ENCODE peak calls at places on chromosomes 4 and X, in eight cellular contexts. One of them, this sample, is unnamed.

GRCh38 chr4:84051728-84052127 is 447.4 kb downstream of the NKX6-1 start:
- DNase-seq in fibroblast of lung: no peak
- DNase-seq in CD8-positive, alpha-beta T cell: no peak
- DNase-seq in neural progenitor cell: peak
- DNase-seq in fibroblast of the aortic adventitia: no peak
- DNase-seq in cardiac muscle cell: no peak
- DNase-seq in transverse colon: no peak
- DNase-seq in retinal pigment epithelial cell: no peak
- DNase-seq in this sample: no peak

GRCh38 chr4:144584428-144584827 is 61.5 kb upstream of the HHIP start:
- DNase-seq in cardiac muscle cell: no peak
- DNase-seq in fibroblast of the aortic adventitia: no peak
- DNase-seq in transverse colon: no peak
- DNase-seq in CD8-positive, alpha-beta T cell: no peak
- DNase-seq in fibroblast of lung: no peak
- DNase-seq in neural progenitor cell: no peak
- DNase-seq in retinal pigment epithelial cell: no peak
- DNase-seq in this sample: no peak

GRCh38 chrX:71615954-71616353 is 2.4 kb downstream of the CXCR3 start:
- DNase-seq in CD8-positive, alpha-beta T cell: no peak
- DNase-seq in fibroblast of lung: no peak
- DNase-seq in retinal pigment epithelial cell: no peak
- DNase-seq in cardiac muscle cell: no peak
- DNase-seq in neural progenitor cell: no peak
- DNase-seq in transverse colon: no peak
- DNase-seq in fibroblast of the aortic adventitia: no peak
- DNase-seq in this sample: no peak

GRCh38 chr4:65580551-65580950 is 89.7 kb downstream of the EPHA5 start:
- DNase-seq in fibroblast of lung: peak
- DNase-seq in retinal pigment epithelial cell: no peak
- DNase-seq in cardiac muscle cell: no peak
- DNase-seq in CD8-positive, alpha-beta T cell: no peak
- DNase-seq in fibroblast of the aortic adventitia: peak
- DNase-seq in neural progenitor cell: peak
- DNase-seq in transverse colon: no peak
- DNase-seq in this sample: no peak

GRCh38 chr4:19514276-19515070 is 737.2 kb upstream of the SLIT2 start:
- DNase-seq in retinal pigment epithelial cell: no peak
- DNase-seq in neural progenitor cell: no peak
- DNase-seq in CD8-positive, alpha-beta T cell: no peak
- DNase-seq in transverse colon: no peak
- DNase-seq in fibroblast of lung: no peak
- DNase-seq in cardiac muscle cell: no peak
- DNase-seq in fibroblast of the aortic adventitia: peak
- DNase-seq in this sample: peak

GRCh38 chrX:120671963-120672362 is 42.1 kb upstream of the C1GALT1C1 start:
- DNase-seq in retinal pigment epithelial cell: no peak
- DNase-seq in transverse colon: no peak
- DNase-seq in fibroblast of the aortic adventitia: peak
- DNase-seq in cardiac muscle cell: no peak
- DNase-seq in fibroblast of lung: peak
- DNase-seq in CD8-positive, alpha-beta T cell: no peak
- DNase-seq in neural progenitor cell: no peak
- DNase-seq in this sample: no peak

GRCh38 chr4:156790866-156791265 is 180.7 kb downstream of the PDGFC start:
- DNase-seq in neural progenitor cell: peak
- DNase-seq in cardiac muscle cell: peak
- DNase-seq in fibroblast of the aortic adventitia: peak
- DNase-seq in retinal pigment epithelial cell: peak
- DNase-seq in fibroblast of lung: peak
- DNase-seq in transverse colon: no peak
- DNase-seq in CD8-positive, alpha-beta T cell: no peak
- DNase-seq in this sample: peak

GRCh38 chr4:87012265-87012953 is 77.6 kb downstream of the AFF1 start:
- DNase-seq in transverse colon: no peak
- DNase-seq in neural progenitor cell: no peak
- DNase-seq in retinal pigment epithelial cell: no peak
- DNase-seq in fibroblast of lung: no peak
- DNase-seq in cardiac muscle cell: no peak
- DNase-seq in CD8-positive, alpha-beta T cell: no peak
- DNase-seq in fibroblast of the aortic adventitia: peak
- DNase-seq in this sample: no peak

GRCh38 chrX:15749642-15750610 is 11.9 kb downstream of the CA5B start:
- DNase-seq in fibroblast of lung: peak
- DNase-seq in neural progenitor cell: no peak
- DNase-seq in fibroblast of the aortic adventitia: peak
- DNase-seq in CD8-positive, alpha-beta T cell: no peak
- DNase-seq in cardiac muscle cell: no peak
- DNase-seq in transverse colon: peak
- DNase-seq in retinal pigment epithelial cell: no peak
- DNase-seq in this sample: peak

GRCh38 chrX:30941898-30942297 is 52.8 kb upstream of the TAB3 start:
- DNase-seq in CD8-positive, alpha-beta T cell: no peak
- DNase-seq in cardiac muscle cell: no peak
- DNase-seq in transverse colon: no peak
- DNase-seq in neural progenitor cell: no peak
- DNase-seq in fibroblast of the aortic adventitia: no peak
- DNase-seq in fibroblast of lung: no peak
- DNase-seq in retinal pigment epithelial cell: no peak
- DNase-seq in this sample: no peak

GRCh38 chr4:10977534-10977933 is 293.0 kb upstream of the CLNK start:
- DNase-seq in retinal pigment epithelial cell: no peak
- DNase-seq in neural progenitor cell: no peak
- DNase-seq in fibroblast of the aortic adventitia: no peak
- DNase-seq in fibroblast of lung: no peak
- DNase-seq in cardiac muscle cell: no peak
- DNase-seq in CD8-positive, alpha-beta T cell: no peak
- DNase-seq in transverse colon: no peak
- DNase-seq in this sample: no peak

GRCh38 chrX:106484233-106484632 is 127.5 kb upstream of the RADX start:
- DNase-seq in transverse colon: no peak
- DNase-seq in CD8-positive, alpha-beta T cell: no peak
- DNase-seq in retinal pigment epithelial cell: no peak
- DNase-seq in fibroblast of lung: no peak
- DNase-seq in neural progenitor cell: no peak
- DNase-seq in cardiac muscle cell: no peak
- DNase-seq in fibroblast of the aortic adventitia: no peak
- DNase-seq in this sample: no peak

GRCh38 chrX:122475306-122475705 is 708.8 kb upstream of the GRIA3 start:
- DNase-seq in cardiac muscle cell: no peak
- DNase-seq in fibroblast of the aortic adventitia: no peak
- DNase-seq in CD8-positive, alpha-beta T cell: no peak
- DNase-seq in retinal pigment epithelial cell: no peak
- DNase-seq in transverse colon: no peak
- DNase-seq in neural progenitor cell: no peak
- DNase-seq in fibroblast of lung: peak
- DNase-seq in this sample: no peak

GRCh38 chrX:6498324-6498723 is 36.6 kb downstream of the VCX3A start:
- DNase-seq in transverse colon: no peak
- DNase-seq in fibroblast of lung: no peak
- DNase-seq in CD8-positive, alpha-beta T cell: no peak
- DNase-seq in retinal pigment epithelial cell: no peak
- DNase-seq in cardiac muscle cell: no peak
- DNase-seq in neural progenitor cell: no peak
- DNase-seq in fibroblast of the aortic adventitia: no peak
- DNase-seq in this sample: no peak

GRCh38 chrX:129833153-129834004 is 10.3 kb downstream of the ZDHHC9 start:
- DNase-seq in retinal pigment epithelial cell: no peak
- DNase-seq in transverse colon: no peak
- DNase-seq in cardiac muscle cell: no peak
- DNase-seq in fibroblast of lung: peak
- DNase-seq in CD8-positive, alpha-beta T cell: no peak
- DNase-seq in fibroblast of the aortic adventitia: peak
- DNase-seq in neural progenitor cell: no peak
- DNase-seq in this sample: peak

GRCh38 chr4:141410839-141411238 is 190.1 kb downstream of the ZNF330 start:
- DNase-seq in fibroblast of lung: peak
- DNase-seq in neural progenitor cell: no peak
- DNase-seq in transverse colon: no peak
- DNase-seq in retinal pigment epithelial cell: no peak
- DNase-seq in CD8-positive, alpha-beta T cell: no peak
- DNase-seq in fibroblast of the aortic adventitia: peak
- DNase-seq in cardiac muscle cell: no peak
- DNase-seq in this sample: peak

GRCh38 chr4:141403782-141404181 is 183.1 kb downstream of the ZNF330 start:
- DNase-seq in fibroblast of lung: no peak
- DNase-seq in neural progenitor cell: no peak
- DNase-seq in cardiac muscle cell: no peak
- DNase-seq in fibroblast of the aortic adventitia: no peak
- DNase-seq in CD8-positive, alpha-beta T cell: no peak
- DNase-seq in transverse colon: no peak
- DNase-seq in retinal pigment epithelial cell: no peak
- DNase-seq in this sample: no peak

GRCh38 chr4:141402696-141403095 is 182.0 kb downstream of the ZNF330 start:
- DNase-seq in CD8-positive, alpha-beta T cell: no peak
- DNase-seq in fibroblast of the aortic adventitia: no peak
- DNase-seq in fibroblast of lung: no peak
- DNase-seq in cardiac muscle cell: no peak
- DNase-seq in retinal pigment epithelial cell: no peak
- DNase-seq in transverse colon: no peak
- DNase-seq in neural progenitor cell: no peak
- DNase-seq in this sample: no peak

GRCh38 chr4:141409556-141409955 is 188.9 kb downstream of the ZNF330 start:
- DNase-seq in fibroblast of lung: no peak
- DNase-seq in CD8-positive, alpha-beta T cell: no peak
- DNase-seq in neural progenitor cell: no peak
- DNase-seq in retinal pigment epithelial cell: no peak
- DNase-seq in cardiac muscle cell: no peak
- DNase-seq in transverse colon: no peak
- DNase-seq in fibroblast of the aortic adventitia: no peak
- DNase-seq in this sample: no peak

GRCh38 chr4:141406237-141406636 is 185.5 kb downstream of the ZNF330 start:
- DNase-seq in transverse colon: no peak
- DNase-seq in retinal pigment epithelial cell: no peak
- DNase-seq in neural progenitor cell: no peak
- DNase-seq in CD8-positive, alpha-beta T cell: no peak
- DNase-seq in cardiac muscle cell: no peak
- DNase-seq in fibroblast of lung: no peak
- DNase-seq in fibroblast of the aortic adventitia: peak
- DNase-seq in this sample: no peak
- H3K4me3 ChIP-seq in transverse colon: no peak
- H3K4me3 ChIP-seq in retinal pigment epithelial cell: no peak
- H3K4me3 ChIP-seq in neural progenitor cell: no peak
- H3K4me3 ChIP-seq in CD8-positive, alpha-beta T cell: no peak
- H3K4me3 ChIP-seq in cardiac muscle cell: no peak
- H3K4me3 ChIP-seq in fibroblast of lung: no peak
- H3K4me3 ChIP-seq in fibroblast of the aortic adventitia: no peak
- H3K4me3 ChIP-seq in this sample: no peak

GRCh38 chr4:89838005-89838404 is 1.0 kb upstream of the SNCA start:
- DNase-seq in CD8-positive, alpha-beta T cell: no peak
- DNase-seq in transverse colon: no peak
- DNase-seq in retinal pigment epithelial cell: no peak
- DNase-seq in fibroblast of the aortic adventitia: no peak
- DNase-seq in fibroblast of lung: peak
- DNase-seq in neural progenitor cell: peak
- DNase-seq in cardiac muscle cell: peak
- DNase-seq in this sample: peak

GRCh38 chr4:89837385-89837995 is 529 bp upstream of the SNCA start:
- DNase-seq in transverse colon: no peak
- DNase-seq in retinal pigment epithelial cell: no peak
- DNase-seq in cardiac muscle cell: peak
- DNase-seq in fibroblast of lung: peak
- DNase-seq in neural progenitor cell: peak
- DNase-seq in fibroblast of the aortic adventitia: no peak
- DNase-seq in CD8-positive, alpha-beta T cell: no peak
- DNase-seq in this sample: peak

GRCh38 chr4:89836031-89836777 is 757 bp downstream of the SNCA start:
- DNase-seq in CD8-positive, alpha-beta T cell: no peak
- DNase-seq in transverse colon: no peak
- DNase-seq in fibroblast of lung: no peak
- DNase-seq in neural progenitor cell: peak
- DNase-seq in retinal pigment epithelial cell: no peak
- DNase-seq in fibroblast of the aortic adventitia: no peak
- DNase-seq in cardiac muscle cell: peak
- DNase-seq in this sample: no peak

GRCh38 chr4:89835413-89835812 is 1.5 kb downstream of the SNCA start:
- DNase-seq in fibroblast of lung: no peak
- DNase-seq in neural progenitor cell: no peak
- DNase-seq in transverse colon: no peak
- DNase-seq in retinal pigment epithelial cell: no peak
- DNase-seq in cardiac muscle cell: no peak
- DNase-seq in fibroblast of the aortic adventitia: no peak
- DNase-seq in CD8-positive, alpha-beta T cell: no peak
- DNase-seq in this sample: no peak

GRCh38 chr4:89836897-89837384 is at the start of gene SNCA:
- DNase-seq in transverse colon: peak
- DNase-seq in neural progenitor cell: peak
- DNase-seq in fibroblast of lung: peak
- DNase-seq in cardiac muscle cell: peak
- DNase-seq in retinal pigment epithelial cell: peak
- DNase-seq in fibroblast of the aortic adventitia: no peak
- DNase-seq in CD8-positive, alpha-beta T cell: no peak
- DNase-seq in this sample: peak
- TF ChIP-seq CTCF in transverse colon: no peak
- TF ChIP-seq CTCF in neural progenitor cell: no peak
- TF ChIP-seq CTCF in fibroblast of lung: no peak
- TF ChIP-seq CTCF in cardiac muscle cell: no peak
- TF ChIP-seq CTCF in retinal pigment epithelial cell: no peak
- TF ChIP-seq CTCF in fibroblast of the aortic adventitia: no peak
- TF ChIP-seq CTCF in CD8-positive, alpha-beta T cell: no peak
- TF ChIP-seq CTCF in this sample: no peak

GRCh38 chrX:13473666-13474516 is 95.5 kb upstream of the EGFL6 start:
- DNase-seq in neural progenitor cell: peak
- DNase-seq in fibroblast of the aortic adventitia: peak
- DNase-seq in transverse colon: no peak
- DNase-seq in retinal pigment epithelial cell: no peak
- DNase-seq in cardiac muscle cell: no peak
- DNase-seq in CD8-positive, alpha-beta T cell: no peak
- DNase-seq in fibroblast of lung: peak
- DNase-seq in this sample: peak
- H3K4me3 ChIP-seq in neural progenitor cell: no peak
- H3K4me3 ChIP-seq in fibroblast of the aortic adventitia: no peak
- H3K4me3 ChIP-seq in transverse colon: no peak
- H3K4me3 ChIP-seq in retinal pigment epithelial cell: no peak
- H3K4me3 ChIP-seq in cardiac muscle cell: no peak
- H3K4me3 ChIP-seq in CD8-positive, alpha-beta T cell: peak
- H3K4me3 ChIP-seq in fibroblast of lung: no peak
- H3K4me3 ChIP-seq in this sample: no peak

GRCh38 chrX:105211051-105211575 is 9.4 kb downstream of the TEX13A start:
- DNase-seq in transverse colon: no peak
- DNase-seq in fibroblast of lung: no peak
- DNase-seq in neural progenitor cell: no peak
- DNase-seq in retinal pigment epithelial cell: no peak
- DNase-seq in cardiac muscle cell: no peak
- DNase-seq in CD8-positive, alpha-beta T cell: no peak
- DNase-seq in fibroblast of the aortic adventitia: no peak
- DNase-seq in this sample: no peak

GRCh38 chrX:105209406-105209805 is 11.1 kb downstream of the TEX13A start:
- DNase-seq in CD8-positive, alpha-beta T cell: no peak
- DNase-seq in fibroblast of the aortic adventitia: no peak
- DNase-seq in cardiac muscle cell: no peak
- DNase-seq in neural progenitor cell: no peak
- DNase-seq in transverse colon: no peak
- DNase-seq in retinal pigment epithelial cell: no peak
- DNase-seq in fibroblast of lung: no peak
- DNase-seq in this sample: no peak

DNA sequence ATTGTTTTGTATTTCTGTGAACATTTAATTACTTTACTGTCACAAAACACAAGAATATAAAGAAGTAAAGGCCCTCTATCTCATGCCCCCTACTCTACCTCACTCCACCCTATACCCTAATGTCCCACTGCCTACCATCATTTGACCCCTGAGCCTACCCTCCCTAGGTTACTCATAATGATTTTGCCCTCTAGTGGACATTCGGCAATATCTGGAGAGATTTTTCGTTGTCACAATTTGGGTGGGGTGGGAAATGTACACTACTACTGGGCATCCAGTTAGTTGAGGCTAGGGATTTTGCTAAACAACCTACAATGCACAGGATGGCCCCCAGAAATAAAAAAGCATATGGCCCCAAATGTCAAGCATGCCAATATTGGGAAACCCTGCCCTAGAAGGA is 10.2 kb downstream of the TEX13A start:
- DNase-seq in cardiac muscle cell: no peak
- DNase-seq in fibroblast of lung: no peak
- DNase-seq in transverse colon: no peak
- DNase-seq in retinal pigment epithelial cell: no peak
- DNase-seq in neural progenitor cell: no peak
- DNase-seq in fibroblast of the aortic adventitia: no peak
- DNase-seq in CD8-positive, alpha-beta T cell: no peak
- DNase-seq in this sample: no peak
- TF ChIP-seq CTCF in cardiac muscle cell: no peak
- TF ChIP-seq CTCF in fibroblast of lung: no peak
- TF ChIP-seq CTCF in transverse colon: no peak
- TF ChIP-seq CTCF in retinal pigment epithelial cell: peak
- TF ChIP-seq CTCF in neural progenitor cell: peak
- TF ChIP-seq CTCF in fibroblast of the aortic adventitia: no peak
- TF ChIP-seq CTCF in CD8-positive, alpha-beta T cell: no peak
- TF ChIP-seq CTCF in this sample: no peak